ENCODE peak calls at places on chromosomes 2 and 18, in seven cellular contexts. G is fibroblast of lung, S is cardiac fibroblast, N is AG04450, R is fibroblast of the aortic adventitia, Q is AG10803, Y is vagina. V is an unnamed sample.

GRCh38 chr2:231219289-231219688 is 20.9 kb downstream of the ARMC9 start:
- DNase-seq in Y (no peak), S (no peak), G (no peak), R (no peak), Q (no peak), N (no peak), V (no peak)

GRCh38 chr2:62383843-62384242 is 122.2 kb downstream of the TMEM17 start:
- DNase-seq in N (no peak), Y (no peak), G (no peak), Q (no peak), R (no peak), S (peak; percentile 37), V (no peak)

GRCh38 chr2:10057231-10058107 is 14.1 kb downstream of the KLF11 start:
- DNase-seq in Q (peak; percentile 80), S (peak; percentile 85), Y (no peak), G (peak; percentile 92), R (peak; percentile 82), N (peak; percentile 62), V (no peak)

GRCh38 chr2:58054264-58054663 is 7.7 kb downstream of the VRK2 start:
- DNase-seq in S (peak; percentile 66), Y (no peak), R (peak; percentile 68), N (no peak), G (no peak), Q (peak; percentile 77), V (no peak)

GRCh38 chr2:45904267-45904921 is 252.9 kb downstream of the PRKCE start:
- DNase-seq in Y (no peak), Q (peak; percentile 58), G (no peak), R (peak; percentile 74), S (no peak), N (no peak), V (no peak)

GRCh38 chr2:120520929-120521912 is 175.3 kb downstream of the INHBB start:
- DNase-seq in G (peak; percentile 43), R (peak; percentile 44), S (peak; percentile 55), N (no peak), Q (peak; percentile 23), Y (no peak), V (no peak)

GRCh38 chr2:63977904-63978303 is 41.3 kb downstream of the VPS54 start:
- DNase-seq in Q (no peak), N (no peak), G (no peak), R (no peak), S (no peak), Y (no peak), V (no peak)

GRCh38 chr18:74496508-74497307 is 545 bp downstream of the CNDP2 start:
- DNase-seq in R (peak; percentile 52), N (peak; percentile 8), G (peak; percentile 39), Y (no peak), S (peak; percentile 62), Q (peak; percentile 57), V (no peak)

GRCh38 chr2:13014783-13015182 is 298.0 kb downstream of the TRIB2 start:
- DNase-seq in Q (no peak), S (no peak), G (no peak), R (no peak), N (no peak), Y (no peak), V (no peak)

GRCh38 chr2:13015941-13016340 is 299.2 kb downstream of the TRIB2 start:
- DNase-seq in G (no peak), S (no peak), Y (no peak), R (no peak), Q (no peak), N (no peak), V (no peak)

GRCh38 chr2:13021470-13021957 is 304.8 kb downstream of the TRIB2 start:
- DNase-seq in N (no peak), R (peak; percentile 11), Y (no peak), G (no peak), Q (no peak), S (no peak), V (no peak)

GRCh38 chr2:13018490-13018889 is 301.8 kb downstream of the TRIB2 start:
- DNase-seq in Q (no peak), Y (no peak), G (no peak), S (no peak), N (no peak), R (no peak), V (no peak)

DNA sequence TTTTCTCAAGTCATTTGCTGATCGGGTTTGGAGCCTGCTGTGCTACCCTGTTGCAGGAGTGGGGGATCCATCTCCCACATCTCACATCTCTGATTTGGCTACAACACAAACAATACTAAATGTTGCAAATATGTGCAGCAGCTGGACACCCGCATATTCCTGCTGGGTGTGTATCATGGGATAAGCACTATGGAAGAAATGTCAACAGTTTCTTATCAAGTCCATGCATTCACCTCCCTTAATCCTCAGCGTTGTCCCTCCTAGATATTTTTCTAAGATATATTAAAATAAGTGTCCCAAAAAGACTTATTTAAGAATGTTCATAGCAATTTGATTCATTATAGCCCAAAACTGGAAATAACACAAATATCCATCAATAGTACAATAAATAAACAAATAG is 303.7 kb downstream of the TRIB2 start:
- DNase-seq in Y (no peak), G (no peak), S (no peak), Q (no peak), N (no peak), R (no peak), V (no peak)
- H3K4me3 ChIP-seq in Y (no peak overlapping the region), G (no peak overlapping the region), S (no peak overlapping the region), Q (no peak overlapping the region), N (no peak overlapping the region), R (no peak overlapping the region), V (no peak overlapping the region)

DNA sequence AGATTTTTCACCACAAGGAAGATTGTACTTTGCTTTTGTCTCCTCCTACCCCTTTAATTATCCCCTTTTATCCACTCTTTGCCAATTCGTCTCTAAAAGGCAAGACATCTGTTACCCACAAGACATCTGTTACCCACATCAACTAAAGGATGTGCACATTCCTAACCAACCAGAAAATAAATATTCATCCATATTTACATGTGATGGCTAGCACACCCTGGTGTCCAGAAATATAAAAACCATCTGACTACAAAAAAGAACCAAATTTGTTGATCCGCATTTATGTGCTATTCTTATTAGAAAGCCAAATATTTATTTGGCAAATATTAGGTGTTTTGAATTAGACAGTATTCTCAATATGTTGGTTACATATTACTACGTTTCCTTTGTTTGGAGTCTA is 35.7 kb downstream of the ACVR1C start:
- DNase-seq in R (peak; percentile 36), G (peak; percentile 17), Y (no peak), S (peak; percentile 52), Q (peak; percentile 38), N (no peak), V (no peak)
- TF ChIP-seq CTCF in R (peak; percentile 32), G (peak; percentile 11), Y (no peak), S (peak; percentile 23), Q (peak; percentile 45), N (peak; percentile 34), V (peak; percentile 19)

GRCh38 chr2:134124047-134124753 is 129.7 kb upstream of the MGAT5 start:
- DNase-seq in N (no peak), Q (no peak), Y (no peak), G (peak; percentile 28), S (no peak), R (peak; percentile 27), V (no peak)

GRCh38 chr2:134120718-134121630 is 132.9 kb upstream of the MGAT5 start:
- DNase-seq in Q (peak; percentile 76), Y (no peak), R (peak; percentile 65), N (peak; percentile 32), G (peak; percentile 69), S (peak; percentile 60), V (no peak)

GRCh38 chr2:134120160-134120717 is 133.6 kb upstream of the MGAT5 start:
- DNase-seq in Q (no peak), R (no peak), G (no peak), S (no peak), N (no peak), Y (no peak), V (no peak)

GRCh38 chr2:134119672-134120159 is 134.2 kb upstream of the MGAT5 start:
- DNase-seq in S (peak; percentile 93), R (peak; percentile 96), N (peak; percentile 85), G (peak; percentile 96), Y (peak; percentile 94), Q (peak; percentile 96), V (peak; percentile 69)

GRCh38 chr2:134122610-134123009 is 131.3 kb upstream of the MGAT5 start:
- DNase-seq in Y (no peak), G (no peak), N (no peak), Q (no peak), R (no peak), S (no peak), V (no peak)
- H3K4me3 ChIP-seq in Y (no peak overlapping the region), G (peak overlapping the region; percentile 13), N (peak overlapping the region; percentile 75), Q (no peak overlapping the region), R (no peak overlapping the region), S (no peak overlapping the region), V (no peak overlapping the region)

DNA sequence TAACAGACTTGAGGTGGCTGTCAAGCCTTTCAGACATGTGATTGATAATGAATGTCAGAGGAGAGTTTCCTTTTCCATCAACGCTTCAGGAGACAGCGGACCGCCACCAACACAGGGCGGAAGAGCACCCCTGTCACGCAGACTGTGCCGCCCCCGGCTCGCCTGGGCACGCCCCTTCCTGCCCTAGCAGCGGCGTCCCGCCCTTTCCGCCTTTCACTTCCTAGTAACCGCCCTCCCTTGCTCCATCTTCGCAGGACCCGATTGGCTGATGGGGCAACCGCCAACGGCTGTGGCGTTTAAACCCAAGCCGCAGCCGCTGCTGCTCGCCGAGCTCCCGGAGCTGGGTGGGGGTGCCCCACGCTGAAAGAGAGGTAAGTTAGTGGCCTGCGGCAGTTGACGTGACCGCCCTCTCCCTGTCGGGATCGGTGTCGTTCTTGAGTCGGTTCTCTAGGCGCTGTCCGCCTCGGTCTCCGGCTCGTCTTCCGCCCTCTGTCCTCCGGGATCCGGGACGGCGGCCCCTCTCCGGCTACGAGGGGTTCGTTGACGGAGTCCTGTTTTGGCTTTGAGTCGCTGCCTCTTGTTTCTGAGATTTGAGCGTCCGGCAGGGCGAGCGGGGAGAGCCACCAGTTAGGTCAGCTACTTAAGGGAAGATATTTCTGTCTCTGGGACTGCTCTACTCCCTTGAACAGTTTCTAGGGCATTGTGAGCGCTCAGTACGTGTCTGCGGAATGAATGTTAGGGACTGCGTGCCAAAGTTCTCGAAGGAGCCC is at the start of gene SGO2:
- DNase-seq in R (peak; percentile 90), N (peak; percentile 79), Y (no peak), G (peak; percentile 90), Q (peak; percentile 90), S (peak; percentile 94), V (peak; percentile 85)
- TF ChIP-seq CTCF in R (peak; percentile 13), N (peak; percentile 5), Y (no peak), G (no peak), Q (peak; percentile 13), S (no peak), V (peak; percentile 9)